ENCODE peak calls at places on chromosomes 3 and 15, in four cellular contexts. G is H1, O is IMR-90, H is H9. X is an unnamed sample.

GRCh38 chr15:92011611-92012367 is 158.3 kb downstream of the SLCO3A1 start:
- DNase-seq in O (no peak), H (peak; percentile 38), G (peak; percentile 43), X (peak; percentile 65)

GRCh38 chr3:25967385-25967784 is 177.5 kb downstream of the OXSM start:
- DNase-seq in O (no peak), G (no peak), H (no peak), X (no peak)

GRCh38 chr3:177362646-177363045 is 165.4 kb upstream of the TBL1XR1 start:
- DNase-seq in G (no peak), H (no peak), O (no peak), X (no peak)

GRCh38 chr15:20357139-20358065 is 184.2 kb downstream of the GOLGA6L6 start:
- DNase-seq in G (no peak), H (peak; percentile 32), O (no peak), X (no peak)

GRCh38 chr3:24678441-24678865 is 183.8 kb upstream of the THRB start:
- DNase-seq in O (peak; percentile 74), G (no peak), H (no peak), X (no peak)

GRCh38 chr3:22714758-22715157 is 488.4 kb upstream of the UBE2E2 start:
- DNase-seq in H (no peak), O (no peak), G (no peak), X (no peak)

GRCh38 chr3:73653877-73654276 is 29.1 kb upstream of the PDZRN3 start:
- DNase-seq in O (peak; percentile 63), G (no peak), H (no peak), X (no peak)

GRCh38 chr3:138374573-138375134 is 26.3 kb downstream of the MRAS start:
- DNase-seq in O (no peak), H (no peak), G (no peak), X (no peak)

GRCh38 chr3:157199841-157200240 is 39.9 kb upstream of the CCNL1 start:
- DNase-seq in O (peak; percentile 21), H (no peak), G (no peak), X (no peak)

GRCh38 chr15:63539517-63539916 is 35.1 kb downstream of the USP3 start:
- DNase-seq in G (no peak), O (no peak), H (no peak), X (no peak)

GRCh38 chr15:77409259-77410156 is 10.4 kb downstream of the PEAK1 start:
- DNase-seq in H (no peak), O (no peak), G (no peak), X (no peak)

GRCh38 chr3:119380697-119381096 is 82.7 kb downstream of the TMEM39A start:
- DNase-seq in O (peak; percentile 11), H (no peak), G (no peak), X (no peak)

GRCh38 chr15:90873488-90873997 is 5.2 kb downstream of the FURIN start:
- DNase-seq in G (no peak), H (peak; percentile 28), O (no peak), X (no peak)

GRCh38 chr3:48826451-48826850 is 21.2 kb downstream of the PRKAR2A start:
- DNase-seq in G (no peak), O (peak; percentile 96), H (no peak), X (no peak)
- H3K56ac ChIP-seq in G (no peak overlapping the region), O (no peak overlapping the region), H (no peak overlapping the region), X (no peak overlapping the region)

GRCh38 chr3:8576841-8577553 is 67.6 kb downstream of the SSUH2 start:
- DNase-seq in H (no peak), O (peak; percentile 95), G (no peak), X (no peak)
- H3K18ac ChIP-seq in H (no peak overlapping the region), O (peak overlapping the region; percentile 86), G (no peak overlapping the region), X (no peak overlapping the region)

DNA sequence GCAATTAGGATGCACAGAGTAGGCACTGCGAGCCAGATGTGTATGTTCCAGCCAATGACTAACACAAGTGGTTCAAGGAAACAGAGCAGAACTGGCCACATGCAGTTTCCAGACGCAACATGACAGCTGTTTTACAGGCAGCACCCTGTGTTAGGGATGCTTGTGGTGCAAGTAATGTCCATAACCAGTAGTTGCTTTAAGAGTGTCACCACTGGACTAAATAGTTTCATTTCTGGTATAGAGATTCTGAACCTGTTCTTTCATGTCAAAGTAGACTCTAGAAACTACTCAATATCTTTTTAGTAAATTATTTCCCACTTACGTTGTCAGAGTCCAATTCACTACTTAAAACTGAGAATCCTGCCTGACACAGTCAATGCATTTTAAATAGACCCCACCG is 14.5 kb upstream of the LPP start:
- DNase-seq in O (no peak), H (no peak), G (no peak), X (no peak)
- H3K56ac ChIP-seq in O (no peak overlapping the region), H (no peak overlapping the region), G (no peak overlapping the region), X (no peak overlapping the region)

DNA sequence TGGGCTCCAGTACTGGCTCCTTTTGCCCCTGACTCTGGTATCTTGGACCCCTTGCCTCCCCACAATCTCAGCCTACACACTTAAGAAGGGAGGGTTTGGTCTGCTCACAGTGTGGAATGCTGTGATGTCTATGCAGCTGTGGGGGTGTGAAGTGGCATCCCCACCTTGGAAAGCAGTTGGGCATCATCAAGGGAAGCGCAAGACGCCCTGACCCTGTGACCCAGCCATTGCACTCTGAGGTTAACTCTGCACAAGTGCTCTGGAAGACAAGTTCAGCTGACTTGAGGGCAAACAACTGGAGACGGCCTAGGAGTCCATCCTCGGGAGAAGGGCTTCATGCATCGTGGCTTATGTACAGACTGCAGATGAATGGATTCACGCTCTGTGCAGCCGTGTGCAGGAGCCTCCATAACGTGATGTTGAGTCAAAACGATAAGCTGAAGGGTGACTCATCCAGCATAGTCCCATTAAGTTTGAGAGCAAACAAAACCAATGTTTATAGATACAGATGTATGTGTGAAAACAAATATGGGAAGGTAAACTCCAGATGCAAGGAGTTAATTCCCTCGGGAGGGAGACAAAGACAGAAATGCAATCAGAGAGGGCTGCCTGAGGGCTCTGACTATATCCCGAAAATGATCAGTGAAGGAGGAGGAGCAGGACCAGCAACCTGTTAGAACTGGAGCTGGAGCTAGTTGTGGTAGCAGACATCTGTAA is 86.8 kb downstream of the LSM3 start:
- DNase-seq in G (no peak), O (peak; percentile 85), H (no peak), X (no peak)
- H3K18ac ChIP-seq in G (no peak overlapping the region), O (peak overlapping the region; percentile 16), H (no peak overlapping the region), X (no peak overlapping the region)

GRCh38 chr3:84905556-84905920 is 53.3 kb upstream of the CADM2 start:
- DNase-seq in H (no peak), O (no peak), G (no peak), X (no peak)

GRCh38 chr3:84904212-84904611 is 54.6 kb upstream of the CADM2 start:
- DNase-seq in O (no peak), G (no peak), H (no peak), X (no peak)

GRCh38 chr3:84906065-84906464 is 52.7 kb upstream of the CADM2 start:
- DNase-seq in O (no peak), H (no peak), G (no peak), X (no peak)

GRCh38 chr3:84904819-84905555 is 53.8 kb upstream of the CADM2 start:
- DNase-seq in O (no peak), H (peak; percentile 67), G (no peak), X (no peak)
- H3K56ac ChIP-seq in O (no peak overlapping the region), H (no peak overlapping the region), G (no peak overlapping the region), X (no peak overlapping the region)

DNA sequence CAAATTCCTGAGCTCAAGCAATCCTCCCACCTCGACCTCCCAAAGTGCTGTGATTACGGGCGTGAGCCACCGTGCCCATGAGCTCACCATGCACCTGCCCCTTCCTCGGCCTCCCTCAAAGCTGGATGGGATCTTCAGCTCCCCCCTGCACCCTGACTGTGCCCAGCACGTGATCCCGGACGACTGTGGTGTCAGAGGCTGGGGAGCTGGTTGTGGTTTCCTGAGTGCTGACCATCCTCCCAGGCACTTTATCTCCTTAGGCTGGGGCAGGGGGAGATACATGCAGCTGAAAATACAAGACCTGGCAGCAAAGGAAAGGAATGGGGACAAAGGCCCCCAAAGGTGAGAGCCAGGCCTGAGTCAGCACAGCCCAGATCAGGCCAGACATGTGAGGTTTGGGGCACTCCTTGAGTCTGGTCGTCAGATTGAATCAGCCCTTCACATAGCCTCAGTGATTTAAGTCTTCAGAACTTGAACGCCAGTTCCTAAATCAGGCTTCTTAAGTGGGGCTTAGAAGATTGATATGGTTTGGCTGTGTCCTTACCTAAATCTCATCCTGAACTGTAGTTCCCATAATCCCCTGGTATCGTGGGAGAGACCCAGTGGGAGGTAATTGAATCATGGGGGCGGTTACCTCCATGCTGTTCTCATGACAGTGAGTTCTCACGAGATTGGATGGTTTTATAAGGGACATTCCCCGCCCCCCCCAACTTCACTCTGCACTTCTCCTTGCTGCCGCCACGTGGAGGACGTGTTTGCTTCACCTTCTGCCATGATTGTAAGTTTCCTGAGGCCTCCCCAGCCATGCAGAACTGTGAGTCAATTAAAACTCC is 35.8 kb downstream of the PRKCD start:
- DNase-seq in H (peak; percentile 82), G (no peak), O (peak; percentile 62), X (peak; percentile 96)
- H3K18ac ChIP-seq in H (no peak overlapping the region), G (peak overlapping the region; percentile 68), O (no peak overlapping the region), X (no peak overlapping the region)

X was measured in mesendoderm.